ENCODE peak calls at places on chromosome 21, in four cellular contexts. P is A549; T is CD8-positive, alpha-beta T cell; Z is HFFc6. Q is an unnamed sample.
A peak's percentile ranks its signal among the peaks of the same experiment; 100 is the strongest.

GRCh38 chr21:31115249-31115648 is 77.0 kb upstream of the KRTAP19-8 start:
- DNase-seq in P (no peak), T (no peak), Z (no peak), Q (no peak)

GRCh38 chr21:26441081-26441610 is 131.9 kb downstream of the CYYR1 start:
- DNase-seq in P (no peak), T (no peak), Z (no peak), Q (no peak)

GRCh38 chr21:22791986-22792560 is 1793.9 kb downstream of the NCAM2 start:
- DNase-seq in P (peak; percentile 0), T (no peak), Z (peak; percentile 45), Q (no peak)

GRCh38 chr21:39125752-39126485 is 57.3 kb downstream of the PSMG1 start:
- DNase-seq in P (no peak), T (no peak), Z (peak; percentile 64), Q (no peak)

GRCh38 chr21:33078907-33079582 is 9.1 kb downstream of the OLIG1 start:
- DNase-seq in P (peak; percentile 36), T (no peak), Z (peak; percentile 51), Q (no peak)

GRCh38 chr21:46599251-46599572 is 5.7 kb downstream of the S100B start:
- DNase-seq in P (no peak), T (no peak), Z (peak; percentile 89), Q (no peak)

GRCh38 chr21:20592482-20592881 is 405.7 kb upstream of the NCAM2 start:
- DNase-seq in P (no peak), T (no peak), Z (no peak), Q (no peak)

GRCh38 chr21:25997788-25998611 is 172.6 kb downstream of the APP start:
- DNase-seq in P (no peak), T (no peak), Z (no peak), Q (no peak)

GRCh38 chr21:33917421-33917820 is 1.8 kb upstream of the ATP5PO start:
- DNase-seq in P (no peak), T (no peak), Z (no peak), Q (no peak)

GRCh38 chr21:31974454-31974985 is 101.7 kb downstream of the HUNK start:
- DNase-seq in P (no peak), T (peak; percentile 16), Z (no peak), Q (no peak)

GRCh38 chr21:46544824-46545223 is 60.1 kb downstream of the S100B start:
- DNase-seq in P (no peak), T (no peak), Z (no peak), Q (no peak)

GRCh38 chr21:23455676-23456075 is 2151.6 kb downstream of the MRPL39 start:
- DNase-seq in P (no peak), T (no peak), Z (no peak), Q (no peak)

GRCh38 chr21:44345495-44345894 is 6.3 kb upstream of the CFAP410 start:
- DNase-seq in P (no peak), T (no peak), Z (no peak), Q (no peak)

GRCh38 chr21:25952306-25952705 is 217.5 kb downstream of the GABPA start:
- DNase-seq in P (no peak), T (no peak), Z (no peak), Q (no peak)

GRCh38 chr21:24955275-24955961 is 651.9 kb downstream of the MRPL39 start:
- DNase-seq in P (no peak), T (no peak), Z (no peak), Q (no peak)

GRCh38 chr21:41119901-41120300 is 48.1 kb upstream of the BACE2 start:
- DNase-seq in P (no peak), T (no peak), Z (no peak), Q (no peak)

GRCh38 chr21:17612023-17612564 is 607 bp downstream of the BTG3 start:
- DNase-seq in P (no peak), T (no peak), Z (peak; percentile 4), Q (no peak)

GRCh38 chr21:39518055-39518844 is 66.5 kb downstream of the SH3BGR start:
- DNase-seq in P (peak; percentile 69), T (peak; percentile 13), Z (peak; percentile 15), Q (no peak)

GRCh38 chr21:37072988-37073416 is at the start of the genes PIGP and TTC3:
- DNase-seq in P (peak; percentile 67), T (peak; percentile 95), Z (peak; percentile 87), Q (peak; percentile 99)

GRCh38 chr21:37074195-37074510 is 1.1 kb downstream of the TTC3 start:
- DNase-seq in P (no peak), T (no peak), Z (no peak), Q (no peak)

GRCh38 chr21:37074546-37074945 is 1.5 kb downstream of the TTC3 start:
- DNase-seq in P (no peak), T (no peak), Z (no peak), Q (no peak)

GRCh38 chr21:37072239-37072987 is 458 bp downstream of the PIGP start:
- DNase-seq in P (peak; percentile 25), T (no peak), Z (no peak), Q (no peak)

DNA sequence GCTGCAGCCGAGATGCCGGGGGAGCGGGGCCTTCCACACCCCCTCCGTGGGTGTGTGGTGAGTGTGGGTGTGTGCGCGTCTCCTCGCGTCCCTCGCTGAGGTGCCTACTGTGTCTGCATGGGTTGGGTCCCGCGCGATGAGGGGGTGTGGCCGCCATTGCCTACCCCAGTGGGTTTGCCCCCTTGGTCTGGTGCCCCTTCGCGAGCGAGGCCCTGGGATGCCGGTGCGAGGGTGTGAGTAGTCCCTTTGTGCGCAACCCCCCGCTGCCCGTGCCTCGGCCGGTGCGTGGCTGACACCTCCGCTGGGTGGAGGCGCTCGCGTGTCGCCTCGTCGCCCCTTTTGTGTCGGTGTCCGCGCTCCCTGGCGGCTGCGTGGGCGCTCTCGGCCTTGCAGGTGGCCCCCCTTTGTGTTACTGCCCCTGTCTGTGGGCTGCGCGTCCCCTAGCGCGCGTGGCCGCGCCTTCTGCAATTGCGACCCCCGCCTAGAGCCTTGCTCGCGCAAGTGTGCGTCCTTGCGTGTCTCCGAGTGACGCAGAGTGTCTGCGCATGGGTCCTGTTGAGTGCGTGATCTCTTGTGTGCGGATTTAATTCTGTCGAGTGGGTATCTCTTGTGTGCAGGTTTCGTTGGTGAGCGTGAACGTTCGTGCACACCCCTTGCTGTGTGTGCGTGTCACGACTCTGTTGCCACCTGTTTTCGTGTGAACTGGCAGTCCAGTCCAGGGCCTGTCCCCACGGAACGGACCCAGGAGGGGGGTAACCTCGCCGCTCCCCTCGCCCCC is 552 bp downstream of the TTC3 start:
- DNase-seq in P (no peak), T (peak; percentile 51), Z (no peak), Q (peak; percentile 79)
- TF ChIP-seq CTCF in P (no peak), T (no peak), Z (peak; percentile 42), Q (no peak)

GRCh38 chr21:28084951-28085350 is 907.7 kb downstream of the LTN1 start:
- DNase-seq in P (no peak), T (no peak), Z (no peak), Q (no peak)

GRCh38 chr21:28078126-28078525 is 914.6 kb downstream of the LTN1 start:
- DNase-seq in P (no peak), T (no peak), Z (no peak), Q (no peak)

GRCh38 chr21:28086861-28087581 is 905.7 kb downstream of the LTN1 start:
- DNase-seq in P (no peak), T (no peak), Z (no peak), Q (no peak)

DNA sequence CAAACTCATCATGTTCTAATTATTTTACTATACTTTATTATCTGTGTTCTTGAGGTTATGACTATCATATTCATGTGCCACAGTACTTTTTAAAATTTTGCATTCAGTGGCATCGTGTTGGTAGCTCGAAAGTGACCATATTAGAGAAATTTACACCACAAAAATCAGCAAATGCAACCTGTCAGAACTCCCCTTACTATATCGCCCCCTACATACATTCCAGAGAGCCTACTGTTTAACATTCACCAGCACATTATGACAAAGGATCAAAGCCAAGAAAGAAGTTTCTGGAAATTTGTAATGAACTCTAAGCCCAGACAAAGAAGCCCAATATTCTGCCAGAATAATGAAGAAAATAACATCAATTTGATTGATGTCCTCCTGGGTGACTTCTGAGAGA is 909.3 kb downstream of the LTN1 start:
- DNase-seq in P (no peak), T (no peak), Z (no peak), Q (no peak)
- TF ChIP-seq CTCF in P (no peak), T (no peak), Z (no peak), Q (no peak)

GRCh38 chr21:42669069-42669468 is 15.6 kb downstream of the PDE9A start:
- DNase-seq in P (no peak), T (no peak), Z (no peak), Q (no peak)
- TF ChIP-seq CTCF in P (no peak), T (no peak), Z (no peak), Q (no peak)

GRCh38 chr21:29947119-29947518 is 7.3 kb upstream of the GRIK1 start:
- DNase-seq in P (no peak), T (no peak), Z (no peak), Q (no peak)

GRCh38 chr21:29939859-29940245 is at the start of gene GRIK1:
- DNase-seq in P (no peak), T (no peak), Z (no peak), Q (no peak)

GRCh38 chr21:29942033-29942432 is 2.2 kb upstream of the GRIK1 start:
- DNase-seq in P (no peak), T (no peak), Z (no peak), Q (no peak)

GRCh38 chr21:29940993-29941392 is 1.2 kb upstream of the GRIK1 start:
- DNase-seq in P (no peak), T (no peak), Z (no peak), Q (no peak)

DNA sequence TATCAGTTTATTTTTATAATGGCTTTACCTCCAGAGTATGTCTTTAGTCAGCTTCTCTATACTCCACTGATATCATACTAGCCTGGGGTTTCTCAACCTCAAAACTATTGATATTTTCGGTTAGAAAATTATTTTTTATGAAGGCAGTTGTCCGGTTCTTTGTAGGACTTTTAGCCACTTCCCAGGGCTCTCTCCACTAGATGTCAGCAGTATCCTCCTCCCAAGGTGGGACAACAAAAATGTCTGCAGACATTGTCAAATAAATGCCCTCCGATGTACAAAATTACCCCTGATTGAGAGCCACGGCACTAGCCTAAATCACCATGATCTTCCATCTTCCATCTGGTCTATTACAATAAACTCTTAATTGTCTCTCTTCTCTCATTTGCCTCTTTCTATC is 4.1 kb upstream of the GRIK1 start:
- DNase-seq in P (no peak), T (no peak), Z (no peak), Q (no peak)
- TF ChIP-seq CTCF in P (no peak), T (no peak), Z (no peak), Q (no peak)

GRCh38 chr21:45509566-45510465 is 32.4 kb downstream of the SLC19A1 start:
- DNase-seq in P (no peak), T (no peak), Z (no peak), Q (no peak)
- TF ChIP-seq CTCF in P (no peak), T (no peak), Z (peak; percentile 51), Q (no peak)